ENCODE peak calls at places on chromosomes 7 and 10, in ten cellular contexts. One of them, this sample, is unnamed.

GRCh38 chr10:42753126-42753506 is 29.5 kb upstream of the BMS1 start:
- DNase-seq in pancreas: peak
- DNase-seq in brain microvascular endothelial cell: peak
- DNase-seq in skeletal muscle cell: peak
- DNase-seq in OCI-M1: peak
- DNase-seq in choroid plexus epithelial cell: peak
- DNase-seq in GM03348: peak
- DNase-seq in frontal cortex: peak
- DNase-seq in kidney glomerular epithelial cell: peak
- DNase-seq in activated T-helper 1 cell treated with anti-CD3 and anti-CD28 coated beads, Interleukin-12 subunit alpha, Interleukin-12 subunit beta, Interleukin-2, Interleukin-4 antibody, amounts not matched to agents 30 ng/mL and 10 ng/mL and 1 ng/mL, durations not matched to agents 14 hours and 24 hours and 36 hours: peak
- DNase-seq in this sample: no peak

GRCh38 chr10:129780901-129781795 is 182.9 kb downstream of the EBF3 start:
- DNase-seq in pancreas: no peak
- DNase-seq in brain microvascular endothelial cell: no peak
- DNase-seq in skeletal muscle cell: no peak
- DNase-seq in OCI-M1: no peak
- DNase-seq in choroid plexus epithelial cell: no peak
- DNase-seq in GM03348: no peak
- DNase-seq in frontal cortex: no peak
- DNase-seq in kidney glomerular epithelial cell: no peak
- DNase-seq in activated T-helper 1 cell treated with anti-CD3 and anti-CD28 coated beads, Interleukin-12 subunit alpha, Interleukin-12 subunit beta, Interleukin-2, Interleukin-4 antibody, amounts not matched to agents 30 ng/mL and 10 ng/mL and 1 ng/mL, durations not matched to agents 14 hours and 24 hours and 36 hours: no peak
- DNase-seq in this sample: no peak

GRCh38 chr10:62732841-62733653 is 71.5 kb upstream of the ADO start:
- DNase-seq in pancreas: no peak
- DNase-seq in brain microvascular endothelial cell: peak
- DNase-seq in skeletal muscle cell: peak
- DNase-seq in OCI-M1: peak
- DNase-seq in choroid plexus epithelial cell: peak
- DNase-seq in GM03348: peak
- DNase-seq in frontal cortex: no peak
- DNase-seq in kidney glomerular epithelial cell: peak
- DNase-seq in activated T-helper 1 cell treated with anti-CD3 and anti-CD28 coated beads, Interleukin-12 subunit alpha, Interleukin-12 subunit beta, Interleukin-2, Interleukin-4 antibody, amounts not matched to agents 30 ng/mL and 10 ng/mL and 1 ng/mL, durations not matched to agents 14 hours and 24 hours and 36 hours: peak
- DNase-seq in this sample: peak

GRCh38 chr10:78551184-78552005 is 517.4 kb upstream of the ZMIZ1 start:
- DNase-seq in pancreas: no peak
- DNase-seq in brain microvascular endothelial cell: no peak
- DNase-seq in skeletal muscle cell: no peak
- DNase-seq in OCI-M1: no peak
- DNase-seq in choroid plexus epithelial cell: no peak
- DNase-seq in GM03348: no peak
- DNase-seq in frontal cortex: no peak
- DNase-seq in kidney glomerular epithelial cell: no peak
- DNase-seq in activated T-helper 1 cell treated with anti-CD3 and anti-CD28 coated beads, Interleukin-12 subunit alpha, Interleukin-12 subunit beta, Interleukin-2, Interleukin-4 antibody, amounts not matched to agents 30 ng/mL and 10 ng/mL and 1 ng/mL, durations not matched to agents 14 hours and 24 hours and 36 hours: no peak
- DNase-seq in this sample: no peak

GRCh38 chr10:108003576-108003975 is 839.1 kb upstream of the SORCS1 start:
- DNase-seq in pancreas: no peak
- DNase-seq in brain microvascular endothelial cell: no peak
- DNase-seq in skeletal muscle cell: no peak
- DNase-seq in OCI-M1: no peak
- DNase-seq in choroid plexus epithelial cell: no peak
- DNase-seq in GM03348: no peak
- DNase-seq in frontal cortex: no peak
- DNase-seq in kidney glomerular epithelial cell: no peak
- DNase-seq in activated T-helper 1 cell treated with anti-CD3 and anti-CD28 coated beads, Interleukin-12 subunit alpha, Interleukin-12 subunit beta, Interleukin-2, Interleukin-4 antibody, amounts not matched to agents 30 ng/mL and 10 ng/mL and 1 ng/mL, durations not matched to agents 14 hours and 24 hours and 36 hours: no peak
- DNase-seq in this sample: no peak

GRCh38 chr7:127776776-127777390 is 124.9 kb downstream of the SND1 start:
- DNase-seq in pancreas: no peak
- DNase-seq in brain microvascular endothelial cell: peak
- DNase-seq in skeletal muscle cell: peak
- DNase-seq in OCI-M1: no peak
- DNase-seq in choroid plexus epithelial cell: peak
- DNase-seq in GM03348: peak
- DNase-seq in frontal cortex: no peak
- DNase-seq in kidney glomerular epithelial cell: peak
- DNase-seq in activated T-helper 1 cell treated with anti-CD3 and anti-CD28 coated beads, Interleukin-12 subunit alpha, Interleukin-12 subunit beta, Interleukin-2, Interleukin-4 antibody, amounts not matched to agents 30 ng/mL and 10 ng/mL and 1 ng/mL, durations not matched to agents 14 hours and 24 hours and 36 hours: no peak
- DNase-seq in this sample: no peak

GRCh38 chr7:157278791-157279678 is 57.8 kb upstream of the DNAJB6 start:
- DNase-seq in pancreas: no peak
- DNase-seq in brain microvascular endothelial cell: no peak
- DNase-seq in skeletal muscle cell: no peak
- DNase-seq in OCI-M1: no peak
- DNase-seq in choroid plexus epithelial cell: no peak
- DNase-seq in GM03348: peak
- DNase-seq in frontal cortex: peak
- DNase-seq in kidney glomerular epithelial cell: no peak
- DNase-seq in activated T-helper 1 cell treated with anti-CD3 and anti-CD28 coated beads, Interleukin-12 subunit alpha, Interleukin-12 subunit beta, Interleukin-2, Interleukin-4 antibody, amounts not matched to agents 30 ng/mL and 10 ng/mL and 1 ng/mL, durations not matched to agents 14 hours and 24 hours and 36 hours: peak
- DNase-seq in this sample: no peak

GRCh38 chr10:5628366-5628765 is 38.0 kb downstream of the ASB13 start:
- DNase-seq in pancreas: no peak
- DNase-seq in brain microvascular endothelial cell: no peak
- DNase-seq in skeletal muscle cell: no peak
- DNase-seq in OCI-M1: no peak
- DNase-seq in choroid plexus epithelial cell: no peak
- DNase-seq in GM03348: peak
- DNase-seq in frontal cortex: no peak
- DNase-seq in kidney glomerular epithelial cell: no peak
- DNase-seq in activated T-helper 1 cell treated with anti-CD3 and anti-CD28 coated beads, Interleukin-12 subunit alpha, Interleukin-12 subunit beta, Interleukin-2, Interleukin-4 antibody, amounts not matched to agents 30 ng/mL and 10 ng/mL and 1 ng/mL, durations not matched to agents 14 hours and 24 hours and 36 hours: no peak
- DNase-seq in this sample: no peak

GRCh38 chr7:76234931-76235441 is 33.3 kb downstream of the SRRM3 start:
- DNase-seq in pancreas: peak
- DNase-seq in brain microvascular endothelial cell: peak
- DNase-seq in skeletal muscle cell: peak
- DNase-seq in OCI-M1: peak
- DNase-seq in choroid plexus epithelial cell: peak
- DNase-seq in GM03348: peak
- DNase-seq in frontal cortex: peak
- DNase-seq in kidney glomerular epithelial cell: peak
- DNase-seq in activated T-helper 1 cell treated with anti-CD3 and anti-CD28 coated beads, Interleukin-12 subunit alpha, Interleukin-12 subunit beta, Interleukin-2, Interleukin-4 antibody, amounts not matched to agents 30 ng/mL and 10 ng/mL and 1 ng/mL, durations not matched to agents 14 hours and 24 hours and 36 hours: peak
- DNase-seq in this sample: peak

GRCh38 chr7:103687981-103688380 is 242.0 kb upstream of the SLC26A5 start:
- DNase-seq in pancreas: no peak
- DNase-seq in brain microvascular endothelial cell: no peak
- DNase-seq in skeletal muscle cell: no peak
- DNase-seq in OCI-M1: no peak
- DNase-seq in choroid plexus epithelial cell: no peak
- DNase-seq in GM03348: no peak
- DNase-seq in frontal cortex: no peak
- DNase-seq in kidney glomerular epithelial cell: no peak
- DNase-seq in activated T-helper 1 cell treated with anti-CD3 and anti-CD28 coated beads, Interleukin-12 subunit alpha, Interleukin-12 subunit beta, Interleukin-2, Interleukin-4 antibody, amounts not matched to agents 30 ng/mL and 10 ng/mL and 1 ng/mL, durations not matched to agents 14 hours and 24 hours and 36 hours: no peak
- DNase-seq in this sample: no peak

GRCh38 chr10:11715815-11716494 is 26.2 kb upstream of the ECHDC3 start:
- DNase-seq in pancreas: peak
- DNase-seq in brain microvascular endothelial cell: no peak
- DNase-seq in skeletal muscle cell: no peak
- DNase-seq in OCI-M1: no peak
- DNase-seq in choroid plexus epithelial cell: no peak
- DNase-seq in GM03348: no peak
- DNase-seq in frontal cortex: no peak
- DNase-seq in kidney glomerular epithelial cell: no peak
- DNase-seq in activated T-helper 1 cell treated with anti-CD3 and anti-CD28 coated beads, Interleukin-12 subunit alpha, Interleukin-12 subunit beta, Interleukin-2, Interleukin-4 antibody, amounts not matched to agents 30 ng/mL and 10 ng/mL and 1 ng/mL, durations not matched to agents 14 hours and 24 hours and 36 hours: no peak
- DNase-seq in this sample: no peak

GRCh38 chr7:67525588-67525987 is 529.0 kb downstream of the TYW1 start:
- DNase-seq in pancreas: no peak
- DNase-seq in brain microvascular endothelial cell: no peak
- DNase-seq in skeletal muscle cell: no peak
- DNase-seq in OCI-M1: no peak
- DNase-seq in choroid plexus epithelial cell: no peak
- DNase-seq in GM03348: no peak
- DNase-seq in frontal cortex: no peak
- DNase-seq in kidney glomerular epithelial cell: no peak
- DNase-seq in activated T-helper 1 cell treated with anti-CD3 and anti-CD28 coated beads, Interleukin-12 subunit alpha, Interleukin-12 subunit beta, Interleukin-2, Interleukin-4 antibody, amounts not matched to agents 30 ng/mL and 10 ng/mL and 1 ng/mL, durations not matched to agents 14 hours and 24 hours and 36 hours: no peak
- DNase-seq in this sample: no peak

GRCh38 chr10:22022257-22023051 is 18.9 kb upstream of the DNAJC1 start:
- DNase-seq in pancreas: no peak
- DNase-seq in brain microvascular endothelial cell: no peak
- DNase-seq in skeletal muscle cell: no peak
- DNase-seq in OCI-M1: peak
- DNase-seq in choroid plexus epithelial cell: no peak
- DNase-seq in GM03348: no peak
- DNase-seq in frontal cortex: no peak
- DNase-seq in kidney glomerular epithelial cell: no peak
- DNase-seq in activated T-helper 1 cell treated with anti-CD3 and anti-CD28 coated beads, Interleukin-12 subunit alpha, Interleukin-12 subunit beta, Interleukin-2, Interleukin-4 antibody, amounts not matched to agents 30 ng/mL and 10 ng/mL and 1 ng/mL, durations not matched to agents 14 hours and 24 hours and 36 hours: peak
- DNase-seq in this sample: peak

GRCh38 chr10:1057106-1057657 is 997 bp downstream of the WDR37 start:
- DNase-seq in pancreas: no peak
- DNase-seq in brain microvascular endothelial cell: no peak
- DNase-seq in skeletal muscle cell: no peak
- DNase-seq in OCI-M1: peak
- DNase-seq in choroid plexus epithelial cell: peak
- DNase-seq in GM03348: peak
- DNase-seq in frontal cortex: no peak
- DNase-seq in kidney glomerular epithelial cell: no peak
- DNase-seq in activated T-helper 1 cell treated with anti-CD3 and anti-CD28 coated beads, Interleukin-12 subunit alpha, Interleukin-12 subunit beta, Interleukin-2, Interleukin-4 antibody, amounts not matched to agents 30 ng/mL and 10 ng/mL and 1 ng/mL, durations not matched to agents 14 hours and 24 hours and 36 hours: no peak
- DNase-seq in this sample: peak

GRCh38 chr10:11080564-11080984 is 62.9 kb downstream of the CELF2 start:
- DNase-seq in pancreas: no peak
- DNase-seq in brain microvascular endothelial cell: no peak
- DNase-seq in skeletal muscle cell: no peak
- DNase-seq in OCI-M1: no peak
- DNase-seq in choroid plexus epithelial cell: no peak
- DNase-seq in GM03348: no peak
- DNase-seq in frontal cortex: no peak
- DNase-seq in kidney glomerular epithelial cell: no peak
- DNase-seq in activated T-helper 1 cell treated with anti-CD3 and anti-CD28 coated beads, Interleukin-12 subunit alpha, Interleukin-12 subunit beta, Interleukin-2, Interleukin-4 antibody, amounts not matched to agents 30 ng/mL and 10 ng/mL and 1 ng/mL, durations not matched to agents 14 hours and 24 hours and 36 hours: no peak
- DNase-seq in this sample: no peak

GRCh38 chr10:23024002-23024401 is 71.4 kb upstream of the MSRB2 start:
- DNase-seq in pancreas: no peak
- DNase-seq in brain microvascular endothelial cell: no peak
- DNase-seq in skeletal muscle cell: no peak
- DNase-seq in OCI-M1: no peak
- DNase-seq in choroid plexus epithelial cell: no peak
- DNase-seq in GM03348: no peak
- DNase-seq in frontal cortex: no peak
- DNase-seq in kidney glomerular epithelial cell: no peak
- DNase-seq in activated T-helper 1 cell treated with anti-CD3 and anti-CD28 coated beads, Interleukin-12 subunit alpha, Interleukin-12 subunit beta, Interleukin-2, Interleukin-4 antibody, amounts not matched to agents 30 ng/mL and 10 ng/mL and 1 ng/mL, durations not matched to agents 14 hours and 24 hours and 36 hours: no peak
- DNase-seq in this sample: no peak

GRCh38 chr10:38102889-38103288 is 8.8 kb downstream of the ZNF37A start:
- DNase-seq in pancreas: no peak
- DNase-seq in brain microvascular endothelial cell: no peak
- DNase-seq in skeletal muscle cell: no peak
- DNase-seq in OCI-M1: peak
- DNase-seq in choroid plexus epithelial cell: no peak
- DNase-seq in GM03348: no peak
- DNase-seq in frontal cortex: no peak
- DNase-seq in kidney glomerular epithelial cell: no peak
- DNase-seq in activated T-helper 1 cell treated with anti-CD3 and anti-CD28 coated beads, Interleukin-12 subunit alpha, Interleukin-12 subunit beta, Interleukin-2, Interleukin-4 antibody, amounts not matched to agents 30 ng/mL and 10 ng/mL and 1 ng/mL, durations not matched to agents 14 hours and 24 hours and 36 hours: no peak
- DNase-seq in this sample: no peak

GRCh38 chr10:120789292-120789691 is 61.9 kb upstream of the WDR11 start:
- DNase-seq in pancreas: no peak
- DNase-seq in brain microvascular endothelial cell: no peak
- DNase-seq in skeletal muscle cell: no peak
- DNase-seq in OCI-M1: no peak
- DNase-seq in choroid plexus epithelial cell: no peak
- DNase-seq in GM03348: no peak
- DNase-seq in frontal cortex: no peak
- DNase-seq in kidney glomerular epithelial cell: no peak
- DNase-seq in activated T-helper 1 cell treated with anti-CD3 and anti-CD28 coated beads, Interleukin-12 subunit alpha, Interleukin-12 subunit beta, Interleukin-2, Interleukin-4 antibody, amounts not matched to agents 30 ng/mL and 10 ng/mL and 1 ng/mL, durations not matched to agents 14 hours and 24 hours and 36 hours: no peak
- DNase-seq in this sample: peak

GRCh38 chr7:128697301-128697905 is 25.3 kb downstream of the GARIN1A start:
- DNase-seq in pancreas: peak
- DNase-seq in brain microvascular endothelial cell: peak
- DNase-seq in skeletal muscle cell: peak
- DNase-seq in OCI-M1: no peak
- DNase-seq in choroid plexus epithelial cell: peak
- DNase-seq in GM03348: peak
- DNase-seq in frontal cortex: no peak
- DNase-seq in kidney glomerular epithelial cell: no peak
- DNase-seq in activated T-helper 1 cell treated with anti-CD3 and anti-CD28 coated beads, Interleukin-12 subunit alpha, Interleukin-12 subunit beta, Interleukin-2, Interleukin-4 antibody, amounts not matched to agents 30 ng/mL and 10 ng/mL and 1 ng/mL, durations not matched to agents 14 hours and 24 hours and 36 hours: peak
- DNase-seq in this sample: peak

GRCh38 chr7:3002631-3003030 is 41.0 kb downstream of the CARD11 start:
- DNase-seq in pancreas: no peak
- DNase-seq in brain microvascular endothelial cell: no peak
- DNase-seq in skeletal muscle cell: no peak
- DNase-seq in OCI-M1: no peak
- DNase-seq in choroid plexus epithelial cell: no peak
- DNase-seq in GM03348: no peak
- DNase-seq in frontal cortex: no peak
- DNase-seq in kidney glomerular epithelial cell: no peak
- DNase-seq in activated T-helper 1 cell treated with anti-CD3 and anti-CD28 coated beads, Interleukin-12 subunit alpha, Interleukin-12 subunit beta, Interleukin-2, Interleukin-4 antibody, amounts not matched to agents 30 ng/mL and 10 ng/mL and 1 ng/mL, durations not matched to agents 14 hours and 24 hours and 36 hours: no peak
- DNase-seq in this sample: no peak

GRCh38 chr10:26621243-26621888 is 76.1 kb upstream of the PDSS1 start:
- DNase-seq in pancreas: no peak
- DNase-seq in brain microvascular endothelial cell: no peak
- DNase-seq in skeletal muscle cell: no peak
- DNase-seq in OCI-M1: no peak
- DNase-seq in choroid plexus epithelial cell: no peak
- DNase-seq in GM03348: no peak
- DNase-seq in frontal cortex: no peak
- DNase-seq in kidney glomerular epithelial cell: no peak
- DNase-seq in activated T-helper 1 cell treated with anti-CD3 and anti-CD28 coated beads, Interleukin-12 subunit alpha, Interleukin-12 subunit beta, Interleukin-2, Interleukin-4 antibody, amounts not matched to agents 30 ng/mL and 10 ng/mL and 1 ng/mL, durations not matched to agents 14 hours and 24 hours and 36 hours: no peak
- DNase-seq in this sample: no peak

GRCh38 chr10:43236176-43236850 is 30.6 kb downstream of the RASGEF1A start:
- DNase-seq in pancreas: no peak
- DNase-seq in brain microvascular endothelial cell: no peak
- DNase-seq in skeletal muscle cell: no peak
- DNase-seq in OCI-M1: no peak
- DNase-seq in choroid plexus epithelial cell: no peak
- DNase-seq in GM03348: no peak
- DNase-seq in frontal cortex: no peak
- DNase-seq in kidney glomerular epithelial cell: no peak
- DNase-seq in activated T-helper 1 cell treated with anti-CD3 and anti-CD28 coated beads, Interleukin-12 subunit alpha, Interleukin-12 subunit beta, Interleukin-2, Interleukin-4 antibody, amounts not matched to agents 30 ng/mL and 10 ng/mL and 1 ng/mL, durations not matched to agents 14 hours and 24 hours and 36 hours: no peak
- DNase-seq in this sample: no peak

GRCh38 chr10:74208081-74208480 is 57.1 kb downstream of the ADK start:
- DNase-seq in pancreas: peak
- DNase-seq in brain microvascular endothelial cell: no peak
- DNase-seq in skeletal muscle cell: no peak
- DNase-seq in OCI-M1: no peak
- DNase-seq in choroid plexus epithelial cell: no peak
- DNase-seq in GM03348: no peak
- DNase-seq in frontal cortex: no peak
- DNase-seq in kidney glomerular epithelial cell: no peak
- DNase-seq in activated T-helper 1 cell treated with anti-CD3 and anti-CD28 coated beads, Interleukin-12 subunit alpha, Interleukin-12 subunit beta, Interleukin-2, Interleukin-4 antibody, amounts not matched to agents 30 ng/mL and 10 ng/mL and 1 ng/mL, durations not matched to agents 14 hours and 24 hours and 36 hours: no peak
- DNase-seq in this sample: no peak

GRCh38 chr10:77877461-77878344 is 48.9 kb downstream of the DLG5 start:
- DNase-seq in pancreas: no peak
- DNase-seq in brain microvascular endothelial cell: peak
- DNase-seq in skeletal muscle cell: peak
- DNase-seq in OCI-M1: no peak
- DNase-seq in choroid plexus epithelial cell: peak
- DNase-seq in GM03348: no peak
- DNase-seq in frontal cortex: no peak
- DNase-seq in kidney glomerular epithelial cell: peak
- DNase-seq in activated T-helper 1 cell treated with anti-CD3 and anti-CD28 coated beads, Interleukin-12 subunit alpha, Interleukin-12 subunit beta, Interleukin-2, Interleukin-4 antibody, amounts not matched to agents 30 ng/mL and 10 ng/mL and 1 ng/mL, durations not matched to agents 14 hours and 24 hours and 36 hours: no peak
- DNase-seq in this sample: peak

GRCh38 chr10:35822316-35822715 is 180.2 kb upstream of the FZD8 start:
- DNase-seq in pancreas: peak
- DNase-seq in brain microvascular endothelial cell: peak
- DNase-seq in skeletal muscle cell: peak
- DNase-seq in OCI-M1: no peak
- DNase-seq in choroid plexus epithelial cell: peak
- DNase-seq in GM03348: peak
- DNase-seq in frontal cortex: no peak
- DNase-seq in kidney glomerular epithelial cell: peak
- DNase-seq in activated T-helper 1 cell treated with anti-CD3 and anti-CD28 coated beads, Interleukin-12 subunit alpha, Interleukin-12 subunit beta, Interleukin-2, Interleukin-4 antibody, amounts not matched to agents 30 ng/mL and 10 ng/mL and 1 ng/mL, durations not matched to agents 14 hours and 24 hours and 36 hours: no peak
- DNase-seq in this sample: no peak

GRCh38 chr7:107262857-107263256 is 94.1 kb downstream of the HBP1 start:
- DNase-seq in pancreas: no peak
- DNase-seq in brain microvascular endothelial cell: no peak
- DNase-seq in skeletal muscle cell: no peak
- DNase-seq in OCI-M1: no peak
- DNase-seq in choroid plexus epithelial cell: peak
- DNase-seq in GM03348: no peak
- DNase-seq in frontal cortex: no peak
- DNase-seq in kidney glomerular epithelial cell: no peak
- DNase-seq in activated T-helper 1 cell treated with anti-CD3 and anti-CD28 coated beads, Interleukin-12 subunit alpha, Interleukin-12 subunit beta, Interleukin-2, Interleukin-4 antibody, amounts not matched to agents 30 ng/mL and 10 ng/mL and 1 ng/mL, durations not matched to agents 14 hours and 24 hours and 36 hours: no peak
- DNase-seq in this sample: no peak

GRCh38 chr10:73117976-73118743 is 7.9 kb downstream of the NUDT13 start:
- DNase-seq in pancreas: no peak
- DNase-seq in brain microvascular endothelial cell: peak
- DNase-seq in skeletal muscle cell: no peak
- DNase-seq in OCI-M1: no peak
- DNase-seq in choroid plexus epithelial cell: peak
- DNase-seq in GM03348: peak
- DNase-seq in frontal cortex: no peak
- DNase-seq in kidney glomerular epithelial cell: peak
- DNase-seq in activated T-helper 1 cell treated with anti-CD3 and anti-CD28 coated beads, Interleukin-12 subunit alpha, Interleukin-12 subunit beta, Interleukin-2, Interleukin-4 antibody, amounts not matched to agents 30 ng/mL and 10 ng/mL and 1 ng/mL, durations not matched to agents 14 hours and 24 hours and 36 hours: no peak
- DNase-seq in this sample: peak

This sample was measured in MV-4-11.